ENCODE peak calls at places on chromosome 9, in four cellular contexts. E is WERI-Rb-1, I is Caki2, K is DMS153. U is an unnamed sample.

GRCh38 chr9:19232117-19232829 is 1.8 kb downstream of the DENND4C start:
- DNase-seq in E (no peak), K (no peak), I (peak), U (no peak)

GRCh38 chr9:130782883-130783537 is 52.0 kb upstream of the ABL1 start:
- DNase-seq in E (no peak), K (no peak), I (no peak), U (no peak)

GRCh38 chr9:137150485-137151060 is 11.6 kb downstream of the GRIN1 start:
- DNase-seq in E (peak), I (peak), K (peak), U (no peak)

GRCh38 chr9:136587145-136587943 is 41.5 kb upstream of the NOTCH1 start:
- DNase-seq in E (no peak), K (peak), I (no peak), U (peak)

GRCh38 chr9:136047775-136048559 is 47.1 kb downstream of the NACC2 start:
- DNase-seq in E (no peak), K (no peak), I (no peak), U (no peak)

GRCh38 chr9:121618504-121618903 is 32.9 kb upstream of the DAB2IP start:
- DNase-seq in K (no peak), I (no peak), E (no peak), U (no peak)

GRCh38 chr9:20320921-20321320 is 301.4 kb downstream of the MLLT3 start:
- DNase-seq in K (no peak), I (no peak), E (no peak), U (no peak)

GRCh38 chr9:133443982-133444381 is 15.8 kb upstream of the CACFD1 start:
- DNase-seq in E (no peak), K (no peak), I (no peak), U (no peak)

GRCh38 chr9:110768887-110769286 is 100.3 kb downstream of the MUSK start:
- DNase-seq in K (no peak), I (no peak), E (no peak), U (no peak)

GRCh38 chr9:108039491-108039890 is 549.9 kb upstream of the KLF4 start:
- DNase-seq in E (no peak), K (no peak), I (no peak), U (no peak)

GRCh38 chr9:14887149-14887548 is 23.1 kb downstream of the FREM1 start:
- DNase-seq in K (no peak), E (no peak), I (no peak), U (no peak)

GRCh38 chr9:106066937-106067545 is 372.7 kb downstream of the TMEM38B start:
- DNase-seq in E (no peak), I (no peak), K (no peak), U (no peak)

GRCh38 chr9:28925184-28925583 is 1351.9 kb upstream of the C9orf72 start:
- DNase-seq in E (no peak), K (no peak), I (no peak), U (no peak)

GRCh38 chr9:133188006-133188842 is 20.8 kb downstream of the OBP2B start:
- DNase-seq in E (peak), K (peak), I (peak), U (peak)

GRCh38 chr9:118928723-118929122 is 440.5 kb downstream of the BRINP1 start:
- DNase-seq in I (no peak), K (no peak), E (peak), U (no peak)

GRCh38 chr9:22211588-22212360 is 202.7 kb upstream of the CDKN2B start:
- DNase-seq in K (no peak), E (no peak), I (peak), U (no peak)

GRCh38 chr9:87063883-87064282 is 116.6 kb upstream of the GAS1 start:
- DNase-seq in E (no peak), K (no peak), I (no peak), U (no peak)

GRCh38 chr9:101536938-101537337 is 3.3 kb downstream of the RNF20 start:
- DNase-seq in K (no peak), E (no peak), I (peak), U (no peak)

GRCh38 chr9:79969383-79969782 is 397.6 kb downstream of the TLE4 start:
- DNase-seq in E (no peak), K (peak), I (no peak), U (no peak)

GRCh38 chr9:95008151-95008771 is 281.8 kb downstream of the AOPEP start:
- DNase-seq in E (no peak), K (no peak), I (peak), U (peak)

GRCh38 chr9:95752129-95752731 is 123.3 kb upstream of the ERCC6L2 start:
- DNase-seq in E (no peak), K (no peak), I (no peak), U (no peak)

GRCh38 chr9:120386390-120387131 is 193.4 kb downstream of the CDK5RAP2 start:
- DNase-seq in K (peak), E (peak), I (peak), U (no peak)

GRCh38 chr9:130663258-130664171 is 879 bp upstream of the PRDM12 start:
- DNase-seq in K (peak), E (peak), I (no peak), U (no peak)

GRCh38 chr9:113875917-113876805 is at the start of gene ZNF618:
- DNase-seq in K (no peak), E (peak), I (no peak), U (peak)

GRCh38 chr9:7083192-7083591 is 325.4 kb downstream of the KDM4C start:
- DNase-seq in I (no peak), E (no peak), K (no peak), U (no peak)

GRCh38 chr9:129323376-129323998 is 145.4 kb upstream of the IER5L start:
- DNase-seq in E (no peak), I (no peak), K (no peak), U (no peak)

U was measured in SK-N-DZ.